ENCODE peak calls at places on chromosomes 4 and X, in four cellular contexts. W, E, I and N are unnamed samples.

GRCh38 chrX:139179592-139179991 is 350.9 kb upstream of the F9 start:
- ATAC-seq in I (no peak), E (no peak), W (no peak), N (no peak)

GRCh38 chr4:166045457-166045856 is 172.4 kb downstream of the TLL1 start:
- ATAC-seq in E (no peak), W (no peak), I (no peak), N (no peak)

GRCh38 chrX:134338527-134338926 is 101.5 kb downstream of the CCDC160 start:
- ATAC-seq in I (no peak), W (no peak), E (no peak), N (no peak)

GRCh38 chr4:82431026-82431745 is 796 bp downstream of the ENOPH1 start:
- ATAC-seq in W (peak; percentile 21), E (no peak), I (no peak), N (no peak)

GRCh38 chr4:128707864-128708263 is 101.6 kb upstream of the JADE1 start:
- ATAC-seq in W (peak; percentile 77), E (no peak), I (no peak), N (no peak)

GRCh38 chr4:15958562-15958961 is 4.4 kb downstream of the FGFBP2 start:
- ATAC-seq in I (no peak), W (no peak), E (no peak), N (no peak)

GRCh38 chr4:115923152-115923551 is 809.7 kb upstream of the NDST4 start:
- ATAC-seq in I (no peak), E (no peak), W (no peak), N (no peak)

GRCh38 chr4:7338059-7338452 is 96.7 kb downstream of the PSAPL1 start:
- ATAC-seq in W (no peak), E (no peak), I (no peak), N (no peak)